ENCODE peak calls at places on chromosomes 3 and 15, in four cellular contexts. Z is Peyer's patch, A is A549, G is body of pancreas. W is an unnamed sample.

GRCh38 chr15:69668049-69668705 is 215.6 kb downstream of the RPLP1 start:
- DNase-seq in Z (no peak), A (no peak), G (no peak), W (no peak)

GRCh38 chr15:81749667-81750360 is 296.0 kb downstream of the MEX3B start:
- DNase-seq in Z (no peak), A (no peak), G (peak; percentile 8), W (no peak)

GRCh38 chr3:94735354-94735753 is 672.5 kb downstream of the NSUN3 start:
- DNase-seq in Z (no peak), A (no peak), G (no peak), W (no peak)

GRCh38 chr3:44795197-44795596 is 33.6 kb downstream of the KIF15 start:
- DNase-seq in Z (no peak), A (no peak), G (no peak), W (no peak)

GRCh38 chr3:119292666-119293065 is 1.5 kb upstream of the ARHGAP31 start:
- DNase-seq in Z (no peak), A (no peak), G (no peak), W (no peak)

GRCh38 chr15:85379403-85380131 is 836 bp upstream of the AKAP13 start:
- DNase-seq in Z (peak; percentile 68), A (no peak), G (peak; percentile 34), W (peak; percentile 54)

GRCh38 chr15:63198315-63198714 is 8.9 kb downstream of the RAB8B start:
- DNase-seq in Z (no peak), A (no peak), G (no peak), W (peak; percentile 84)

GRCh38 chr3:105139851-105140560 is 226.7 kb upstream of the ALCAM start:
- DNase-seq in Z (no peak), A (no peak), G (no peak), W (no peak)

GRCh38 chr3:148948913-148949657 is 42.3 kb upstream of the GYG1 start:
- DNase-seq in Z (no peak), A (no peak), G (peak; percentile 73), W (no peak)

GRCh38 chr15:39786444-39787056 is 3.9 kb upstream of the FSIP1 start:
- DNase-seq in Z (no peak), A (peak; percentile 21), G (no peak), W (peak; percentile 79)

GRCh38 chr15:68367992-68368391 is 64.0 kb downstream of the ITGA11 start:
- DNase-seq in Z (no peak), A (no peak), G (no peak), W (no peak)

GRCh38 chr15:85763157-85763556 is 31.6 kb downstream of the KLHL25 start:
- DNase-seq in Z (no peak), A (no peak), G (no peak), W (no peak)

GRCh38 chr15:66715181-66715624 is 13.2 kb downstream of the SMAD6 start:
- DNase-seq in Z (no peak), A (no peak), G (peak; percentile 40), W (no peak)

GRCh38 chr15:49831206-49831965 is 210.5 kb downstream of the DTWD1 start:
- DNase-seq in Z (no peak), A (no peak), G (peak; percentile 25), W (no peak)

GRCh38 chr3:157163554-157163953 is 3.6 kb upstream of the CCNL1 start:
- DNase-seq in Z (no peak), A (no peak), G (no peak), W (no peak)

GRCh38 chr3:114660124-114660523 is 366.3 kb downstream of the TIGIT start:
- DNase-seq in Z (no peak), A (no peak), G (peak; percentile 30), W (no peak)

GRCh38 chr3:133531981-133532380 is 41.5 kb upstream of the CDV3 start:
- DNase-seq in Z (no peak), A (no peak), G (no peak), W (no peak)

DNA sequence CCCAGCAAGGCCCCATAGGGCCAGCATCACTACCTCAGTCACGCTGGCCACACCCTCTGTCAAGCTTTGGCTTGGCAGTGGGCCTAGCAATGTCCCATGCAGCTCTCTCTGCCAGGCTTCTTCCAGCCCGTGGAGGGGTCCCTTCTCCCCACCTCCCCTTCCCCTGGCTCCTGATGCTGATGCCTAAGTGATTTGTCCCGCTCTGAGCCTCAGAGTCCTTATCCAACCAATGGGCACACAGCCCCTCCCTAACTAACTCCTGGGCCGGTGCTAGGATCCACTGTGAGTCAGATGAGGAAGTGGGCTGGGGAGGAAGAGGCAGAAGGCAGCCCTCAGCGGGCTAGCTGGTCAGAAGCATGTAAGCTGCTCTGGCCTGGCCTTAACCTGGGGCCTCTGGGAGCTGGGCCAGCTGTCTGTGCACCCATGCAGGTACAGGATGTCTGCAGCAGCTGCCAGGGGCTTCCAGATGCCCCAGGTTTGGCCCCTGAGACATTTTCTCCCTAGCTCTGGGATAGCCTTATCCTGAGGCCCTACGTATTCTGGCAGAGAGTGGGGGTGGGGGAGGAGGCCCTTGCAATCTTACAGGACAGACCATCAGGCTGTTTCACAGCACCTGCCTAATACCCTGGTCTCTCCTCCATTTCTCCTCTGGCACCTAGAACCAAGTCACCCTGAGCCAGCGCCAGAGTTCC is 740 bp upstream of the ZBTB47 start:
- DNase-seq in Z (peak; percentile 86), A (peak; percentile 57), G (peak; percentile 60), W (no peak)
- TF ChIP-seq POLR2A in Z (peak; percentile 60), A (peak; percentile 87), G (peak; percentile 87), W (no peak)

GRCh38 chr3:128794788-128795649 is 69.0 kb downstream of the RAB7A start:
- DNase-seq in Z (peak; percentile 79), A (peak; percentile 69), G (peak; percentile 66), W (peak; percentile 83)
- TF ChIP-seq POLR2A in Z (no peak), A (no peak), G (no peak), W (no peak)

DNA sequence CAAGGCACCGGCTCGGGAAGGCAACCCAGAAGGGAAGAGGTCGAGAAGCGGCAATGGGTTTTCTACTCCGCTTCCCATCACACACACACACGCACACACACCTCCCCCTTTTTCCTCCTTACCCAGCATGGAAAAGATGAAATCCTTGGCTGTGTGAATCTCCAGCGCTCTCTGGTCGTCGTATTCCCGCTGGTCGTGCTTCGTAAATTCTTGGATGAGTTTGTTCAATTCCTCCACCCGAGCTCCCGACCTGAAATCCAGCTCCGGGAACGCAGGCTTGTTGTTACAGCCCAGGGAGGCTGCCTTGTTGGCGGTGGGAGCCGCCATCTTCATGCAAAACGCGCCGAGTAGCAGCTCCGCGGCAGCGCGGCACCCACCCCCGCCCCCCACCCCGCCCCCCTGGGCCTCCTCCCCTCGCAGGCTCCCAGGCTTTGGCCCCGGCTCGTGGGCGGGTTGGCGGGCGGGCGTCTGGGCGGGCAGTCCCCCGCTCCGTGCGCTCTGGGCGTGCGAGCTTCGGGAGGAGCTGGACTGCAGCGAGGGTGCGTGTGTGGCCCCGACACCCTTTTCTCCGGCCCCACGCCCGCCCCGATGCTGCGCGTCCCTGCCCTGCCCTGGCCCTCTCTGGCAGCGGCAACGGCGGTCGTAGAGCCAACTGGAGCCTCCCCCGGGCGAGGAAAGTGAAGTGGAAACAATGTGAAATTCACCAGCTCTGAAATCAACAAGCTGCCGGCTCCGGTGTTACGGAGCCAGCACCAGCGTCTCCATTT is at the start of gene MB21D2:
- DNase-seq in Z (peak; percentile 77), A (peak; percentile 66), G (peak; percentile 72), W (peak; percentile 4)
- TF ChIP-seq POLR2A in Z (peak; percentile 58), A (peak; percentile 48), G (peak; percentile 61), W (no peak)

DNA sequence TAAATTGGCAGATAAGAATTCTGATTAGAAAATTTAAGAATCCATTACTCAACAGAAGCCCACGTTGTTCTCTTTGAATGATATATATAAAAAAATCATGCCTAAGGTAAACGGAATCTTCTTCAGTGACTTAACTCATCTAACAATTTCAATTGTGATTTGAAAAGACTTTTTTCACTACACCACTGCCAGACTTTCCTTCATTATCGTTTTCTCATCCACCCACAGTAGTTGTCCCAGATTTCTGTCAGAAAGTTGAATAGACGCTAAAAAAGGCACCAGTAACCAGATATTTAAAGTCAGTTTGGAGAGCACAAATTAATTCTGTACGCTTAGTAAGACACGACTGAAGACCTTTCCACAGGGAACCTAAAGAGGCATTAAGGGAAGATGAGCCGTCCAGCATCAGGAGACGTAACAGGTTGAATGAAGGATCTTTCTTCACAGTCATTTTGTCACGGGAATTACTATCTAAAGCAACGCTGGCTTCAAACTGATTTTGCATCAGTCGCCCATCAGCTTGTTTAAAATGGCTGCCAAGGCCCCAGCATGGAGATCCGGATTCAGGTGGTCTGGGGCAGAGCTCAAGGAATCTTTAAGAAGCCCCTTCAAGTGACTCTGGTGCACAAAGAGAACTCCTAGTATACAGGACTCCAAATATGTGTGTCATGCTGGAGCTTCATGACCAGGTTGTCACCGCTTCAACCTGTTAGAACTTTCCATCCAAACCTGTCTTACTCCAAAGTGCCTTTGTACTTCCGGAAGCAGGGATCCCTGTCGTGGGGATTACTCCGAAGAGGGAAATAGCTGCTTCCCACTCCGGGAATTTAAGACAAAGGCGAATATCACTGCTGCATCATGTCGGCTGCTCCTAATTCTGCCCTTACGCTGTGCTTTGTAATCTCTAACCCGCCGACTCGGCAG is 1.2 kb downstream of the HIGD1A start:
- DNase-seq in Z (no peak), A (peak; percentile 18), G (peak; percentile 31), W (peak; percentile 61)
- TF ChIP-seq POLR2A in Z (no peak), A (no peak), G (no peak), W (no peak)

W was measured in erythroblast.